ENCODE peak calls at places on chromosomes 4 and X, in seven cellular contexts. P is mammary epithelial cell; O is mucosa of descending colon; K is dermis blood vessel endothelial cell; T is KG1; L is ureter; Z is activated T-helper 1 cell treated with anti-CD3 and anti-CD28 coated beads, Interleukin-2, amount 50 U/mL, for 16 hours. R is an unnamed sample.

GRCh38 chrX:45803383-45803921 is 602.8 kb upstream of the DIPK2B start:
- DNase-seq in O (no peak), T (no peak), Z (no peak), K (peak), L (no peak), P (peak), R (no peak)

GRCh38 chr4:97013309-97014106 is 1129.8 kb downstream of the STPG2 start:
- DNase-seq in L (no peak), T (no peak), O (no peak), P (no peak), Z (no peak), K (no peak), R (no peak)

GRCh38 chr4:74794341-74794801 is at the start of gene BTC:
- DNase-seq in L (peak), T (no peak), Z (no peak), P (peak), K (peak), O (peak), R (peak)

GRCh38 chr4:72397314-72397713 is 171.7 kb downstream of the ADAMTS3 start:
- DNase-seq in T (no peak), K (no peak), P (no peak), O (no peak), L (no peak), Z (no peak), R (no peak)

GRCh38 chr4:107220976-107221375 is 184.9 kb upstream of the DKK2 start:
- DNase-seq in Z (no peak), O (no peak), K (no peak), P (no peak), L (no peak), T (no peak), R (no peak)

GRCh38 chr4:169009281-169010124 is 552 bp downstream of the CBR4 start:
- DNase-seq in T (no peak), Z (peak), O (peak), L (peak), P (peak), K (peak), R (peak)

GRCh38 chrX:45771560-45772340 is 571.1 kb upstream of the DIPK2B start:
- DNase-seq in K (peak), T (no peak), L (no peak), Z (no peak), P (peak), O (peak), R (no peak)

GRCh38 chr4:107993969-107994368 is 4.3 kb downstream of the HADH start:
- DNase-seq in L (no peak), P (no peak), K (no peak), Z (no peak), O (no peak), T (no peak), R (no peak)

GRCh38 chrX:106397788-106398538 is 213.8 kb upstream of the RADX start:
- DNase-seq in T (no peak), Z (no peak), O (no peak), L (no peak), K (no peak), P (peak), R (no peak)

GRCh38 chr4:14636563-14636962 is 365.7 kb upstream of the CPEB2 start:
- DNase-seq in L (no peak), P (no peak), Z (no peak), K (no peak), T (no peak), O (no peak), R (no peak)

R was measured in lower leg skin.